ENCODE peak calls at places on chromosomes 6 and 20, in four cellular contexts. E, N, G and Y are unnamed samples.

GRCh38 chr20:32473231-32474008 is 111.7 kb downstream of the NOL4L start:
- DNase-seq in E (no peak), N (peak), G (no peak), Y (no peak)

GRCh38 chr20:51700809-51701285 is 67.3 kb downstream of the ATP9A start:
- DNase-seq in E (peak), N (peak), G (no peak), Y (no peak)

GRCh38 chr6:28693751-28694443 is 168.2 kb downstream of the GPX5 start:
- DNase-seq in E (no peak), N (no peak), G (no peak), Y (no peak)

GRCh38 chr6:161951139-161951538 is 677.3 kb upstream of the AGPAT4 start:
- DNase-seq in E (no peak), N (no peak), G (no peak), Y (no peak)

GRCh38 chr6:163311830-163312229 is 102.7 kb upstream of the QKI start:
- DNase-seq in E (no peak), N (no peak), G (no peak), Y (no peak)

GRCh38 chr6:91573826-91574416 is 987.0 kb upstream of the MAP3K7 start:
- DNase-seq in E (no peak), N (no peak), G (no peak), Y (no peak)

GRCh38 chr20:37902504-37903313 is at the start of gene VSTM2L:
- DNase-seq in E (peak), N (peak), G (peak), Y (no peak)

GRCh38 chr6:195861-196360 is 96.4 kb upstream of the DUSP22 start:
- DNase-seq in E (no peak), N (no peak), G (no peak), Y (no peak)

GRCh38 chr6:158076548-158076947 is 91.5 kb downstream of the SERAC1 start:
- DNase-seq in E (no peak), N (no peak), G (no peak), Y (no peak)

GRCh38 chr6:127951172-127951995 is 50.5 kb upstream of the THEMIS start:
- DNase-seq in E (no peak), N (no peak), G (no peak), Y (no peak)

GRCh38 chr20:51467971-51468626 is 74.4 kb downstream of the NFATC2 start:
- DNase-seq in E (peak), N (no peak), G (no peak), Y (no peak)

GRCh38 chr6:169201985-169202384 is 51.7 kb downstream of the THBS2 start:
- DNase-seq in E (no peak), N (no peak), G (no peak), Y (no peak)